ENCODE peak calls at places on chromosomes 11 and 22, in five cellular contexts. F, X, W, C and O are unnamed samples.

GRCh38 chr22:33529424-33530113 is 390.7 kb downstream of the LARGE1 start:
- DNase-seq in F (no peak), X (no peak), W (no peak), C (no peak), O (no peak)

GRCh38 chr11:44308256-44308922 is 1.6 kb downstream of the ALX4 start:
- DNase-seq in F (no peak), W (no peak), C (no peak), X (no peak), O (no peak)

GRCh38 chr11:71252782-71253730 is 679 bp upstream of the SHANK2 start:
- DNase-seq in W (peak), F (no peak), X (peak), C (peak), O (no peak)

GRCh38 chr11:128488471-128488870 is 98.9 kb downstream of the ETS1 start:
- DNase-seq in F (no peak), C (no peak), X (no peak), W (peak), O (peak)

GRCh38 chr22:46777609-46777970 is 15.1 kb downstream of the TBC1D22A start:
- DNase-seq in W (no peak), C (no peak), F (no peak), X (no peak), O (no peak)

GRCh38 chr11:79727221-79727620 is 286.4 kb upstream of the TENM4 start:
- DNase-seq in C (no peak), W (no peak), X (no peak), F (no peak), O (no peak)

GRCh38 chr11:97990162-97990920 is 1030.4 kb upstream of the CNTN5 start:
- DNase-seq in W (no peak), C (no peak), X (no peak), F (no peak), O (no peak)

GRCh38 chr22:50144005-50144614 is 26.4 kb upstream of the PANX2 start:
- DNase-seq in X (no peak), W (no peak), F (no peak), C (no peak), O (no peak)

GRCh38 chr11:30342736-30343166 is 19.8 kb downstream of the ARL14EP start:
- DNase-seq in W (no peak), F (no peak), C (no peak), X (no peak), O (no peak)

GRCh38 chr11:19595499-19595839 is 117.2 kb upstream of the NAV2 start:
- DNase-seq in X (no peak), C (no peak), W (no peak), F (peak), O (no peak)

GRCh38 chr11:93547768-93548167 is 4.6 kb upstream of the SMCO4 start:
- DNase-seq in X (no peak), W (no peak), F (no peak), C (no peak), O (no peak)

GRCh38 chr11:1839924-1840779 is 1.4 kb downstream of the TNNI2 start:
- DNase-seq in C (no peak), F (no peak), X (peak), W (no peak), O (no peak)

GRCh38 chr22:50506611-50507420 is 686 bp downstream of the LMF2 start:
- DNase-seq in X (no peak), C (no peak), F (peak), W (no peak), O (no peak)

GRCh38 chr11:278001-278951 is at the start of gene NLRP6:
- DNase-seq in C (no peak), F (no peak), W (no peak), X (no peak), O (no peak)

GRCh38 chr22:17106785-17107546 is 14.2 kb downstream of the TMEM121B start:
- DNase-seq in W (no peak), F (no peak), X (no peak), C (no peak), O (no peak)

GRCh38 chr22:47398921-47399790 is 636.7 kb downstream of the TBC1D22A start:
- DNase-seq in W (no peak), C (no peak), F (no peak), X (no peak), O (no peak)

GRCh38 chr11:126375726-126376125 is 20.2 kb downstream of the ST3GAL4 start:
- DNase-seq in W (peak), C (no peak), X (no peak), F (no peak), O (no peak)

GRCh38 chr22:45503816-45504702 is 1.4 kb downstream of the FBLN1 start:
- DNase-seq in X (no peak), W (peak), F (no peak), C (peak), O (no peak)

GRCh38 chr11:1934326-1935155 is 12.6 kb upstream of the MRPL23 start:
- DNase-seq in C (peak), W (no peak), X (no peak), F (no peak), O (no peak)

GRCh38 chr22:29306830-29307657 is 594 bp downstream of the GAS2L1 start:
- DNase-seq in W (peak), F (peak), C (peak), X (peak), O (no peak)

GRCh38 chr11:115926090-115926489 is 421.9 kb upstream of the CADM1 start:
- DNase-seq in X (no peak), C (no peak), W (no peak), F (no peak), O (no peak)

GRCh38 chr11:115926601-115927000 is 422.4 kb upstream of the CADM1 start:
- DNase-seq in W (no peak), F (no peak), C (no peak), X (no peak), O (no peak)

GRCh38 chr11:115927823-115928329 is 423.7 kb upstream of the CADM1 start:
- DNase-seq in X (no peak), C (no peak), F (no peak), W (no peak), O (no peak)

GRCh38 chr11:115925568-115925904 is 421.3 kb upstream of the CADM1 start:
- DNase-seq in F (no peak), X (no peak), W (no peak), C (no peak), O (no peak)

DNA sequence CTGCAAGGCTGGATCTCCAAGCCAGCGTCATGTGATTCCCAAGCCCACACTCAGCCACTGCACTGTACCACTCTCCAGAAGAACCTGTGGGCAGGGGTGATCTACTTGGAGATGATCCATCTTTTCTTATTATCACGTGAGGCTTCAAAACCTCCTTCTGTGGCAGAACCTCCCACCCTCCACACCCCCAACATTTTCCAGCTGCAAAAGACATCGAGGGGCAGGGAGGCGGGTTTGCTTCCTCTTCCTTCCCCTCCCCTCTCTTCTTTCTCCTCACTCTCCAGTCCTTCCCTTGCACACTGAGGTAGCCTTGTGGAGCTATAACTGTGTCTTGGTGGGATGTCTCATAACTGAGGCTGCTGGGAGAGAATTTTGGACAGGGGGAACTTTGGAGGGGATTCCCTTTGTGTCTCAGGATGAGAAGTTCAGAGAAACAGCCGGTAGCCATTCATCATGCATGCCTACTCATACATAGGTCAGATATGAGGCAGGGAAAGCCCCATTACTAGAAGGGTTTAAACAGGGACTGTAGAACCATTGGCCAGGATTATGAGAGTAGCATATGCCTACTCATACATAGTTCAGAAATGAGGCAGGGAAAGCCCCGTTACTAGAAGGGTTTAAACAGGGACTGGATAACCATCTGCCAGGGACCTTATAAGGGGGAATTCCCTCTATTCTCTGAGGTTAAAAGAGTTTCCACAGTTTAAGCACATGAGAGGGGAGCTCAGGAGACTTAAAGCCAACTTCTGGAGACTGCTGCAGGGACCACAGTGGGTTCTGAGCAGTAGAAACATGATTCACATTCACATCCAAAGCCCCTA is 420.7 kb upstream of the CADM1 start:
- DNase-seq in X (no peak), C (no peak), F (no peak), W (peak), O (no peak)
- TF ChIP-seq CTCF in X (no peak), C (no peak), F (no peak), W (no peak), O (no peak)

DNA sequence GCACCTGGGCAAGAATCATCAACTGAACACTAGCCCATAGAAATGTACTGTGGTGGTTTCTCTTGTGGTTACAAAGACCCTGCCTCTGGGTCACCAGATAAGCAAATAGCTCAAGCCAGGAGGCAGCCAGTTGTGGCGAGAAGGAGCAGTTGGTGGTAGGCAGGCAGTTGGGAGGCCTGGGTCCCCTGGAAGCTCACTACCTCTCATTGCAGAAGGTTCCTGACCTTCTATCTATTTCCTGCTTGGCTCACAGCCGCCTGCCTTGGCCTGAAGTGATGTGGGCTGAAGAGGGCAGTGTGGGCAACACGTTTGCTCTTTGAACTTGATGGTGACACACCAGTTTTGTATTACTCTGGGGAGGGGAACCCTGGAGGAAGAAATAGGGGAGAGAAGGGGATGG is 34.7 kb downstream of the NECTIN1 start:
- DNase-seq in W (no peak), F (no peak), X (peak), C (no peak), O (no peak)
- TF ChIP-seq CTCF in W (peak), F (no peak), X (no peak), C (peak), O (no peak)

GRCh38 chr11:35142481-35143207 is 3.7 kb downstream of the CD44 start:
- DNase-seq in W (peak), F (no peak), X (peak), C (no peak), O (no peak)
- TF ChIP-seq CTCF in W (no peak), F (no peak), X (no peak), C (peak), O (peak)

DNA sequence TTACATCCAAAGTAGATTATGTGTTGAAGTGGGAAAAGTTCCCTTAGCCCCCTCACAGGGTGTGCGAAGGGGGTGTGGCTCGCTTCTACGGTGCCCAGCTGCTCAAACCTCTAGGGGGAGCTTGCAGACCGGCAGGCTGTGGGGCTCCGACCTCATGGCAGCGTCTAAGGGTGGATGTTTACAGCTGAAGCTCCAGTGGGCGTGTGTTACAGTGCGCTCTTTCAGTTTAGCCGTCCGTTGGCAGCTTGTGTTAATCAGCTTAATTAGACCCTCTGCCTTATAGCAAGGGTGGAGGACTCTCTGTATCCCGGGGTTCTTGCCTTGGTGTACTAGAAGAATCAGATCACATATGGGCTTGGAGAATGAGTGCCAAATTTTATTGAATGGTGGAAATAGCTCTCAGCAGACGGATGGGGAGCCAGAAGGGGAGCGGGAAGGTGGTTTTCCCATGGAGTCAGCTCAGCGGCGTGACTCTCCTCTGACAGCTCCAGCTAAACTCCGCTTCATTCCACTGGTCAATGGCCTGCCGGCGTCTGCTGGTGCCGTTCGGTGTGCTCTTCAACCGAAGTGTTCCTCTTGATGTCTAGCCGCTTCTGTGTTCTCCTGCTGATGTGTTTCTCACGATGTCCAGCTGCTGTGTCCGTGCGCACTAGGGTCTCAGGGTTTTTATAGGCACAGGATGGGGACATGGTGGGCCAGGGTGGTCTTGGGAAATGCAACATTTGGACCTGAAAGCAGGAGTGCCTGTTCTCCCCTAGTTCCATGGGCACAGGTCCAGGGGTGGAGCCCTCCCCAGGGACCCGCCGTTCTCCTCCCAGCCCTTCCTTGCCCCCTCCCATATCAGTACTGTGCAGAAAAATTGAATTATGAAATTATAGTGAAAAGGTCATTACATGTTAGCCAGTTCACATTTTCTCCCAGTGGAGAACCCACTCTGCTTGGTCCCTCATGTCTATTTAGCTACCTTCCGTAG is 28.6 kb upstream of the OR10G7 start:
- DNase-seq in F (no peak), W (peak), X (peak), C (peak), O (peak)
- TF ChIP-seq CTCF in F (no peak), W (peak), X (peak), C (peak), O (peak)

DNA sequence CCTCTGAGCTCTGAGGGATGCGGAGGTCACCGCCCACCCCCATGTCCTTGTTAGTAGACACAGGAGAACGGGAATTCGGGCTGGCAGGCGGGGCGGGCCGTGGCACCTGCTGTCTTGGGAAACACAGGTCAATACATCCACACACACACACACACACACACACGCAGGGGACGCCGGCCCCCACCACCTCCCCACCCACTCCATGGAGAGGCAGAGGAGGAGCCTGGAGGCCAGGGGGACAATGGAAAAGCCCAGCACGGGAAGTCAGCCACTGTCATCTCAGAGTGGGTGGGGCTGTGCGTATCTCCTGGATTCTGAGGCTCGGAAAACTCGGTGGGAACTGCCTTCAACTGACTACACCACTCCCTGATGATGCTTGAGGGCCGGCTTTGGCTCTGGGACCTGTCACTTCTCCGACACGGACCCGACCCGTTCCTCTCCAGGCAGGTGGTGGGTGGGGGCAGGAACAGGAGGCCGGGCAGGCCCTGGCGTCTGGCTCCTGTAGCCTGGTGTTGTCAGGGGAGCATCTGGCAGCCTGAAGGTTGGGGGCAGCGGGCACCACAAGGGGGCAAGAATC is 18.5 kb upstream of the TMEM184B start:
- DNase-seq in C (no peak), X (peak), W (no peak), F (no peak), O (no peak)
- TF ChIP-seq CTCF in C (peak), X (no peak), W (peak), F (no peak), O (no peak)

DNA sequence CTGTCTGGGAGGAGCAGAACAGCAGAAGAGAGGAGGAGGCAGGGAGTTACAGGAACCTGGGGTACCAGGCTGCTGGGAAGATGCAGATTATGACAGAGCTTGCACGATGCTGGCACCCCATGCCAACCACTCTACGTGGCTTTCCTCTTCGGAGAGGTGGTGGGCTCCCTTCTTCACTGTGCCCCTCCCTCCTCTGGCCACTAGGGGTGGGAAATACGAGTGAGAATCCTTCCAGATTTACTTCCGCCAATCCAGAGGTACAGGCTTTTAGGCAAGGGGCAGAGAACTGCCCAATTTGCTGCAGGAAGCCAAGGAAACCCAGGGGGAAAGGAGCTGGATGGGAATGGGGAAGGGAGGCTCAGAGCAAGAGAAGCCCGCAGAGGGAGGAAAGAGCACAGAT is 12.3 kb downstream of the HYOU1 start:
- DNase-seq in C (no peak), X (no peak), W (no peak), F (no peak), O (no peak)
- TF ChIP-seq CTCF in C (peak), X (no peak), W (no peak), F (no peak), O (no peak)